ENCODE peak calls at places on chromosomes 16 and 17, in nine cellular contexts. L, J, P, Z, F, M, C, G and R are unnamed samples.

GRCh38 chr16:67678354-67679023 is 11.9 kb downstream of the C16orf86 start:
- DNase-seq in G (no peak), C (no peak), J (no peak), F (no peak), Z (no peak), M (no peak), P (no peak), L (no peak), R (no peak)

GRCh38 chr16:88384222-88385111 is 1.7 kb downstream of the ZNF469 start:
- DNase-seq in C (no peak), Z (no peak), P (no peak), G (peak), J (no peak), F (no peak), M (no peak), L (no peak), R (no peak)

GRCh38 chr16:31351937-31352315 is 3.0 kb upstream of the ITGAX start:
- DNase-seq in L (peak), C (no peak), P (no peak), F (no peak), J (no peak), G (peak), M (no peak), Z (peak), R (no peak)

GRCh38 chr16:89187337-89188063 is 12.8 kb downstream of the SLC22A31 start:
- DNase-seq in J (peak), P (no peak), M (no peak), Z (peak), G (peak), L (no peak), C (no peak), F (no peak), R (peak)

GRCh38 chr16:72105978-72106377 is 12.3 kb downstream of the DHX38 start:
- DNase-seq in L (no peak), C (no peak), Z (no peak), P (no peak), G (no peak), J (no peak), F (no peak), M (no peak), R (no peak)

GRCh38 chr17:4573682-4574081 is 10.6 kb upstream of the SMTNL2 start:
- DNase-seq in J (peak), L (peak), F (peak), P (no peak), M (no peak), Z (peak), G (peak), C (no peak), R (no peak)

GRCh38 chr16:75931043-75931442 is 204.8 kb upstream of the CPHXL start:
- DNase-seq in C (peak), G (no peak), F (no peak), J (no peak), L (no peak), M (peak), Z (no peak), P (peak), R (no peak)

GRCh38 chr16:48433849-48434530 is 48.8 kb upstream of the SIAH1 start:
- DNase-seq in G (no peak), F (no peak), P (no peak), J (no peak), Z (no peak), C (no peak), L (no peak), M (no peak), R (no peak)

GRCh38 chr17:2423271-2423670 is 22.4 kb upstream of the MNT start:
- DNase-seq in Z (no peak), G (no peak), C (no peak), M (peak), J (no peak), P (no peak), L (no peak), F (no peak), R (no peak)

GRCh38 chr17:45050680-45051059 is 762 bp downstream of the DCAKD start:
- DNase-seq in M (peak), Z (peak), G (no peak), C (no peak), P (no peak), L (no peak), J (peak), F (peak), R (peak)

GRCh38 chr17:56320443-56320842 is 167.2 kb downstream of the ANKFN1 start:
- DNase-seq in L (no peak), G (no peak), P (no peak), M (no peak), C (no peak), J (no peak), Z (no peak), F (no peak), R (no peak)

GRCh38 chr16:24999856-25000447 is 15.2 kb downstream of the ARHGAP17 start:
- DNase-seq in M (no peak), F (no peak), G (no peak), P (no peak), C (no peak), Z (no peak), L (no peak), J (no peak), R (no peak)

GRCh38 chr17:45302649-45303173 is 14.1 kb downstream of the MAP3K14 start:
- DNase-seq in C (no peak), M (no peak), L (no peak), G (no peak), F (no peak), J (no peak), Z (peak), P (no peak), R (no peak)

GRCh38 chr17:48391460-48391859 is 38.6 kb downstream of the SKAP1 start:
- DNase-seq in P (no peak), J (no peak), G (no peak), M (no peak), F (no peak), Z (no peak), C (no peak), L (no peak), R (no peak)